ENCODE peak calls at places on chromosomes 16 and 17, in eight cellular contexts. G, V, F, W, C, P, S and K are unnamed samples.

GRCh38 chr17:57138956-57139576 is 54.0 kb downstream of the AKAP1 start:
- DNase-seq in G (no peak), V (no peak), F (no peak), W (no peak), C (no peak), P (peak; percentile 24), S (no peak), K (no peak)

GRCh38 chr17:8623591-8623990 is 6.9 kb downstream of the MYH10 start:
- DNase-seq in G (no peak), V (no peak), F (no peak), W (no peak), C (no peak), P (peak; percentile 72), S (no peak), K (no peak)

GRCh38 chr17:56629450-56630187 is 36.1 kb downstream of the NOG start:
- DNase-seq in G (no peak), V (no peak), F (no peak), W (peak; percentile 7), C (peak; percentile 9), P (peak; percentile 56), S (no peak), K (no peak)

GRCh38 chr16:87056551-87056950 is 260.6 kb downstream of the C16orf95 start:
- DNase-seq in G (no peak), V (no peak), F (no peak), W (no peak), C (no peak), P (no peak), S (no peak), K (no peak)

GRCh38 chr16:9186061-9186460 is 94.6 kb downstream of the HAPSTR1 start:
- DNase-seq in G (no peak), V (no peak), F (no peak), W (no peak), C (no peak), P (no peak), S (no peak), K (no peak)

GRCh38 chr17:38877130-38877851 is 7.4 kb downstream of the LASP1 start:
- DNase-seq in G (peak; percentile 71), V (no peak), F (no peak), W (no peak), C (no peak), P (no peak), S (no peak), K (no peak)

GRCh38 chr16:3454093-3454492 is 10.6 kb downstream of the NAA60 start:
- DNase-seq in G (no peak), V (no peak), F (no peak), W (no peak), C (no peak), P (peak; percentile 30), S (no peak), K (no peak)

GRCh38 chr17:7258731-7259554 is 3.3 kb downstream of the CLDN7 start:
- DNase-seq in G (no peak), V (no peak), F (no peak), W (no peak), C (no peak), P (peak; percentile 49), S (no peak), K (no peak)

GRCh38 chr16:621526-622105 is 9.2 kb upstream of the WFIKKN1 start:
- DNase-seq in G (peak; percentile 25), V (no peak), F (no peak), W (no peak), C (peak; percentile 41), P (no peak), S (no peak), K (no peak)

GRCh38 chr16:14455577-14455976 is 174.5 kb downstream of the PARN start:
- DNase-seq in G (no peak), V (no peak), F (no peak), W (no peak), C (no peak), P (peak; percentile 78), S (no peak), K (no peak)

GRCh38 chr17:6669479-6670212 is 18.1 kb downstream of the C17orf100 start:
- DNase-seq in G (no peak), V (no peak), F (no peak), W (no peak), C (no peak), P (no peak), S (no peak), K (no peak)

GRCh38 chr17:70124723-70125122 is 44.6 kb upstream of the KCNJ2 start:
- DNase-seq in G (no peak), V (no peak), F (no peak), W (no peak), C (no peak), P (no peak), S (no peak), K (no peak)

GRCh38 chr16:47565454-47565853 is 104.3 kb downstream of the PHKB start:
- DNase-seq in G (peak; percentile 43), V (peak; percentile 92), F (no peak), W (no peak), C (no peak), P (peak; percentile 84), S (no peak), K (no peak)

GRCh38 chr17:73325527-73325842 is 13.7 kb upstream of the CDC42EP4 start:
- DNase-seq in G (no peak), V (peak; percentile 14), F (peak; percentile 55), W (no peak), C (no peak), P (peak; percentile 81), S (no peak), K (no peak)

GRCh38 chr16:29007865-29008593 is 23.2 kb downstream of the LAT start:
- DNase-seq in G (peak; percentile 84), V (no peak), F (no peak), W (peak; percentile 50), C (no peak), P (peak; percentile 74), S (no peak), K (no peak)

GRCh38 chr17:77319211-77320031 is 178.7 kb downstream of the SEC14L1 start:
- DNase-seq in G (peak; percentile 80), V (peak; percentile 51), F (peak; percentile 91), W (no peak), C (peak; percentile 59), P (peak; percentile 92), S (peak; percentile 46), K (no peak)

GRCh38 chr16:838741-839140 is 38.2 kb upstream of the GNG13 start:
- DNase-seq in G (no peak), V (no peak), F (no peak), W (no peak), C (no peak), P (no peak), S (no peak), K (no peak)

GRCh38 chr16:51818342-51818944 is 667.4 kb upstream of the SALL1 start:
- DNase-seq in G (no peak), V (peak; percentile 3), F (peak; percentile 54), W (peak; percentile 44), C (no peak), P (peak; percentile 60), S (no peak), K (peak; percentile 2)

GRCh38 chr17:17738901-17739300 is 57.6 kb downstream of the RAI1 start:
- DNase-seq in G (no peak), V (no peak), F (no peak), W (no peak), C (no peak), P (no peak), S (no peak), K (no peak)

GRCh38 chr17:18248300-18248731 is 10.2 kb downstream of the FLII start:
- DNase-seq in G (peak; percentile 68), V (peak; percentile 36), F (peak; percentile 76), W (peak; percentile 44), C (peak; percentile 77), P (peak; percentile 75), S (peak; percentile 25), K (peak; percentile 63)

GRCh38 chr16:22903716-22904115 is 89.8 kb downstream of the HS3ST2 start:
- DNase-seq in G (no peak), V (no peak), F (no peak), W (no peak), C (no peak), P (no peak), S (no peak), K (no peak)

GRCh38 chr17:78709688-78710290 is 72.3 kb downstream of the CYTH1 start:
- DNase-seq in G (no peak), V (no peak), F (no peak), W (no peak), C (no peak), P (no peak), S (no peak), K (no peak)

GRCh38 chr16:82639666-82640336 is 13.0 kb downstream of the CDH13 start:
- DNase-seq in G (no peak), V (peak; percentile 15), F (no peak), W (no peak), C (peak; percentile 56), P (peak; percentile 67), S (no peak), K (no peak)

GRCh38 chr17:17783825-17784598 is 52.8 kb downstream of the SREBF1 start:
- DNase-seq in G (peak; percentile 52), V (no peak), F (no peak), W (no peak), C (peak; percentile 58), P (peak; percentile 54), S (no peak), K (no peak)

GRCh38 chr17:80927791-80928216 is 63.8 kb upstream of the CHMP6 start:
- DNase-seq in G (no peak), V (no peak), F (no peak), W (no peak), C (no peak), P (peak; percentile 19), S (no peak), K (no peak)

GRCh38 chr16:66524601-66525164 is 25.2 kb downstream of the TK2 start:
- DNase-seq in G (no peak), V (peak; percentile 98), F (no peak), W (no peak), C (no peak), P (no peak), S (no peak), K (no peak)

GRCh38 chr16:87628246-87628923 is 26.1 kb downstream of the JPH3 start:
- DNase-seq in G (no peak), V (no peak), F (no peak), W (no peak), C (no peak), P (no peak), S (no peak), K (no peak)

GRCh38 chr17:73759324-73760185 is 115.3 kb upstream of the SDK2 start:
- DNase-seq in G (no peak), V (no peak), F (no peak), W (no peak), C (no peak), P (no peak), S (no peak), K (no peak)

GRCh38 chr17:75631353-75631752 is 1.9 kb upstream of the SMIM5 start:
- DNase-seq in G (no peak), V (no peak), F (no peak), W (no peak), C (no peak), P (no peak), S (no peak), K (no peak)

GRCh38 chr16:82605863-82606620 is 20.7 kb upstream of the CDH13 start:
- DNase-seq in G (no peak), V (no peak), F (no peak), W (no peak), C (no peak), P (peak; percentile 38), S (no peak), K (no peak)

GRCh38 chr17:7982666-7983065 is 19.7 kb upstream of the GUCY2D start:
- DNase-seq in G (no peak), V (peak; percentile 35), F (no peak), W (no peak), C (no peak), P (peak; percentile 61), S (no peak), K (no peak)

GRCh38 chr16:31568577-31569359 is 41.1 kb downstream of the AHSP start:
- DNase-seq in G (no peak), V (no peak), F (no peak), W (no peak), C (no peak), P (peak; percentile 3), S (no peak), K (peak; percentile 15)

GRCh38 chr17:78378225-78379133 is at the start of gene PGS1:
- DNase-seq in G (peak; percentile 79), V (peak; percentile 55), F (peak; percentile 87), W (no peak), C (peak; percentile 81), P (peak; percentile 72), S (peak; percentile 73), K (peak; percentile 43)

GRCh38 chr17:14289162-14289561 is 11.7 kb upstream of the HS3ST3B1 start:
- DNase-seq in G (no peak), V (no peak), F (no peak), W (no peak), C (no peak), P (no peak), S (no peak), K (no peak)